ENCODE peak calls at places on chromosome 7, in seven cellular contexts. One of them, this sample, is unnamed.

GRCh38 chr7:2956076-2956475 is 87.6 kb downstream of the CARD11 start:
- DNase-seq in lower lobe of right lung: no peak
- DNase-seq in progenitor cell of endocrine pancreas: no peak
- DNase-seq in LNCaP clone FGC: no peak
- DNase-seq in MCF 10A: no peak
- DNase-seq in PC-3: no peak
- DNase-seq in DND-41: no peak
- DNase-seq in this sample: no peak

GRCh38 chr7:121026577-121027111 is 38.1 kb downstream of the CPED1 start:
- DNase-seq in PC-3: no peak
- DNase-seq in MCF 10A: no peak
- DNase-seq in lower lobe of right lung: no peak
- DNase-seq in progenitor cell of endocrine pancreas: no peak
- DNase-seq in DND-41: no peak
- DNase-seq in LNCaP clone FGC: no peak
- DNase-seq in this sample: no peak

GRCh38 chr7:138679793-138680192 is 21.4 kb downstream of the SVOPL start:
- DNase-seq in lower lobe of right lung: no peak
- DNase-seq in PC-3: no peak
- DNase-seq in DND-41: no peak
- DNase-seq in MCF 10A: no peak
- DNase-seq in LNCaP clone FGC: no peak
- DNase-seq in progenitor cell of endocrine pancreas: no peak
- DNase-seq in this sample: no peak

GRCh38 chr7:151448261-151449252 is 8.6 kb upstream of the CRYGN start:
- DNase-seq in lower lobe of right lung: peak
- DNase-seq in DND-41: peak
- DNase-seq in progenitor cell of endocrine pancreas: peak
- DNase-seq in MCF 10A: peak
- DNase-seq in LNCaP clone FGC: no peak
- DNase-seq in PC-3: peak
- DNase-seq in this sample: peak

GRCh38 chr7:29113384-29114102 is 32.8 kb downstream of the CPVL start:
- DNase-seq in progenitor cell of endocrine pancreas: no peak
- DNase-seq in PC-3: peak
- DNase-seq in MCF 10A: peak
- DNase-seq in lower lobe of right lung: no peak
- DNase-seq in LNCaP clone FGC: no peak
- DNase-seq in DND-41: peak
- DNase-seq in this sample: peak

GRCh38 chr7:3194501-3195141 is 106.4 kb upstream of the SDK1 start:
- DNase-seq in DND-41: no peak
- DNase-seq in LNCaP clone FGC: no peak
- DNase-seq in progenitor cell of endocrine pancreas: peak
- DNase-seq in MCF 10A: peak
- DNase-seq in PC-3: peak
- DNase-seq in lower lobe of right lung: peak
- DNase-seq in this sample: peak

GRCh38 chr7:46229409-46229808 is 308.3 kb upstream of the IGFBP3 start:
- DNase-seq in progenitor cell of endocrine pancreas: no peak
- DNase-seq in lower lobe of right lung: no peak
- DNase-seq in PC-3: peak
- DNase-seq in MCF 10A: peak
- DNase-seq in DND-41: no peak
- DNase-seq in LNCaP clone FGC: no peak
- DNase-seq in this sample: peak

GRCh38 chr7:139387594-139387993 is 27.9 kb downstream of the LUC7L2 start:
- DNase-seq in PC-3: no peak
- DNase-seq in lower lobe of right lung: no peak
- DNase-seq in progenitor cell of endocrine pancreas: no peak
- DNase-seq in DND-41: no peak
- DNase-seq in MCF 10A: no peak
- DNase-seq in LNCaP clone FGC: no peak
- DNase-seq in this sample: no peak

GRCh38 chr7:23260371-23260770 is 13.8 kb downstream of the GPNMB start:
- DNase-seq in progenitor cell of endocrine pancreas: no peak
- DNase-seq in LNCaP clone FGC: no peak
- DNase-seq in MCF 10A: no peak
- DNase-seq in DND-41: no peak
- DNase-seq in lower lobe of right lung: no peak
- DNase-seq in PC-3: no peak
- DNase-seq in this sample: no peak

GRCh38 chr7:24734306-24734705 is 23.0 kb downstream of the GSDME start:
- DNase-seq in DND-41: no peak
- DNase-seq in PC-3: no peak
- DNase-seq in lower lobe of right lung: no peak
- DNase-seq in MCF 10A: no peak
- DNase-seq in progenitor cell of endocrine pancreas: no peak
- DNase-seq in LNCaP clone FGC: no peak
- DNase-seq in this sample: no peak

GRCh38 chr7:100378114-100378760 is 5.0 kb downstream of the PILRA start:
- DNase-seq in progenitor cell of endocrine pancreas: no peak
- DNase-seq in PC-3: no peak
- DNase-seq in DND-41: no peak
- DNase-seq in LNCaP clone FGC: peak
- DNase-seq in lower lobe of right lung: no peak
- DNase-seq in MCF 10A: no peak
- DNase-seq in this sample: no peak

GRCh38 chr7:104207348-104207730 is 474 bp downstream of the ORC5 start:
- DNase-seq in DND-41: no peak
- DNase-seq in PC-3: peak
- DNase-seq in MCF 10A: peak
- DNase-seq in LNCaP clone FGC: no peak
- DNase-seq in progenitor cell of endocrine pancreas: no peak
- DNase-seq in lower lobe of right lung: no peak
- DNase-seq in this sample: peak

GRCh38 chr7:143199040-143199439 is 15.8 kb downstream of the TAS2R39 start:
- DNase-seq in PC-3: no peak
- DNase-seq in LNCaP clone FGC: no peak
- DNase-seq in MCF 10A: no peak
- DNase-seq in progenitor cell of endocrine pancreas: no peak
- DNase-seq in DND-41: no peak
- DNase-seq in lower lobe of right lung: no peak
- DNase-seq in this sample: no peak

GRCh38 chr7:1753563-1753867 is 83.4 kb downstream of the ELFN1 start:
- DNase-seq in PC-3: no peak
- DNase-seq in DND-41: no peak
- DNase-seq in lower lobe of right lung: no peak
- DNase-seq in LNCaP clone FGC: no peak
- DNase-seq in progenitor cell of endocrine pancreas: no peak
- DNase-seq in MCF 10A: no peak
- DNase-seq in this sample: no peak

GRCh38 chr7:103573479-103574058 is 127.6 kb upstream of the SLC26A5 start:
- DNase-seq in progenitor cell of endocrine pancreas: no peak
- DNase-seq in LNCaP clone FGC: peak
- DNase-seq in DND-41: no peak
- DNase-seq in MCF 10A: peak
- DNase-seq in lower lobe of right lung: no peak
- DNase-seq in PC-3: peak
- DNase-seq in this sample: peak

GRCh38 chr7:81769891-81770818 is at the start of gene HGF:
- DNase-seq in PC-3: peak
- DNase-seq in MCF 10A: no peak
- DNase-seq in lower lobe of right lung: peak
- DNase-seq in DND-41: no peak
- DNase-seq in progenitor cell of endocrine pancreas: no peak
- DNase-seq in LNCaP clone FGC: no peak
- DNase-seq in this sample: no peak

GRCh38 chr7:9029671-9030070 is 596.3 kb downstream of the NXPH1 start:
- DNase-seq in progenitor cell of endocrine pancreas: no peak
- DNase-seq in PC-3: peak
- DNase-seq in MCF 10A: peak
- DNase-seq in lower lobe of right lung: no peak
- DNase-seq in DND-41: no peak
- DNase-seq in LNCaP clone FGC: no peak
- DNase-seq in this sample: peak

GRCh38 chr7:29723599-29723998 is 82.7 kb upstream of the WIPF3 start:
- DNase-seq in LNCaP clone FGC: no peak
- DNase-seq in lower lobe of right lung: no peak
- DNase-seq in progenitor cell of endocrine pancreas: no peak
- DNase-seq in MCF 10A: peak
- DNase-seq in PC-3: peak
- DNase-seq in DND-41: no peak
- DNase-seq in this sample: peak

GRCh38 chr7:104901239-104901638 is 112.8 kb upstream of the KMT2E start:
- DNase-seq in lower lobe of right lung: no peak
- DNase-seq in MCF 10A: no peak
- DNase-seq in DND-41: no peak
- DNase-seq in progenitor cell of endocrine pancreas: no peak
- DNase-seq in LNCaP clone FGC: no peak
- DNase-seq in PC-3: no peak
- DNase-seq in this sample: no peak

GRCh38 chr7:47049234-47049774 is 532.6 kb downstream of the TNS3 start:
- DNase-seq in LNCaP clone FGC: no peak
- DNase-seq in MCF 10A: no peak
- DNase-seq in DND-41: no peak
- DNase-seq in PC-3: no peak
- DNase-seq in lower lobe of right lung: no peak
- DNase-seq in progenitor cell of endocrine pancreas: no peak
- DNase-seq in this sample: no peak

GRCh38 chr7:98073047-98073446 is 33.6 kb upstream of the LMTK2 start:
- DNase-seq in progenitor cell of endocrine pancreas: no peak
- DNase-seq in MCF 10A: no peak
- DNase-seq in DND-41: no peak
- DNase-seq in lower lobe of right lung: no peak
- DNase-seq in LNCaP clone FGC: no peak
- DNase-seq in PC-3: no peak
- DNase-seq in this sample: no peak

GRCh38 chr7:46352335-46352954 is 431.4 kb upstream of the IGFBP3 start:
- DNase-seq in lower lobe of right lung: no peak
- DNase-seq in MCF 10A: peak
- DNase-seq in LNCaP clone FGC: peak
- DNase-seq in DND-41: peak
- DNase-seq in PC-3: peak
- DNase-seq in progenitor cell of endocrine pancreas: peak
- DNase-seq in this sample: peak

GRCh38 chr7:77235280-77235679 is 35.7 kb upstream of the FGL2 start:
- DNase-seq in progenitor cell of endocrine pancreas: no peak
- DNase-seq in lower lobe of right lung: no peak
- DNase-seq in DND-41: no peak
- DNase-seq in MCF 10A: no peak
- DNase-seq in LNCaP clone FGC: no peak
- DNase-seq in PC-3: no peak
- DNase-seq in this sample: peak

GRCh38 chr7:90224204-90224603 is 12.7 kb downstream of the STEAP2 start:
- DNase-seq in DND-41: no peak
- DNase-seq in MCF 10A: no peak
- DNase-seq in progenitor cell of endocrine pancreas: no peak
- DNase-seq in PC-3: no peak
- DNase-seq in lower lobe of right lung: no peak
- DNase-seq in LNCaP clone FGC: no peak
- DNase-seq in this sample: no peak

GRCh38 chr7:5093948-5094347 is 48.3 kb downstream of the RBAK start:
- DNase-seq in LNCaP clone FGC: no peak
- DNase-seq in DND-41: no peak
- DNase-seq in MCF 10A: no peak
- DNase-seq in progenitor cell of endocrine pancreas: no peak
- DNase-seq in PC-3: no peak
- DNase-seq in lower lobe of right lung: no peak
- DNase-seq in this sample: no peak

GRCh38 chr7:105776986-105777910 is 99.2 kb downstream of the ATXN7L1 start:
- DNase-seq in PC-3: peak
- DNase-seq in LNCaP clone FGC: peak
- DNase-seq in progenitor cell of endocrine pancreas: no peak
- DNase-seq in MCF 10A: peak
- DNase-seq in lower lobe of right lung: no peak
- DNase-seq in DND-41: no peak
- DNase-seq in this sample: peak

GRCh38 chr7:42691030-42691639 is 220.7 kb downstream of the C7orf25 start:
- DNase-seq in DND-41: peak
- DNase-seq in LNCaP clone FGC: peak
- DNase-seq in MCF 10A: peak
- DNase-seq in progenitor cell of endocrine pancreas: no peak
- DNase-seq in PC-3: peak
- DNase-seq in lower lobe of right lung: no peak
- DNase-seq in this sample: peak

DNA sequence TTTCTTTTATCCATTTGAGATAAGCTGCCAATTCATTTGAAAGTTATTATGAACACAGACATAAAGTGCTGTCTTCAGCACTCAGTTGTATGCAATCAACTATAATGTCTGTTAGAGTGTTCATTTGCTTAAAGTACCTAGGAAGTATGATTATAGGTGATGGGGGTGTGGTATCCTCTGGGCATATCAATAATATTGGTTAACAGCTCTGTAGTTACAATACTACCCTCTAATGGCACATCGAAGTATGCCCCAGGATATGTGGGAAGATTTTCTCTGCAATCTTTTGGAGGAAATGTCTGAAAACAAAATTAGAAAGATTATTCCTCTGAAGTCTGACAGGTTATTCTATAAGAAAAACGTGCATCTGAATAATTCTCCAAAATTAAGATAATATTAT is 429.7 kb downstream of the ARL4A start:
- DNase-seq in DND-41: no peak
- DNase-seq in lower lobe of right lung: no peak
- DNase-seq in LNCaP clone FGC: no peak
- DNase-seq in progenitor cell of endocrine pancreas: no peak
- DNase-seq in MCF 10A: peak
- DNase-seq in PC-3: peak
- DNase-seq in this sample: peak
- TF ChIP-seq CTCF in DND-41: no peak
- TF ChIP-seq CTCF in lower lobe of right lung: no peak
- TF ChIP-seq CTCF in LNCaP clone FGC: peak
- TF ChIP-seq CTCF in progenitor cell of endocrine pancreas: peak
- TF ChIP-seq CTCF in MCF 10A: peak
- TF ChIP-seq CTCF in PC-3: peak
- TF ChIP-seq CTCF in this sample: peak

GRCh38 chr7:134357486-134357885 is 40.8 kb upstream of the SLC35B4 start:
- DNase-seq in progenitor cell of endocrine pancreas: no peak
- DNase-seq in LNCaP clone FGC: no peak
- DNase-seq in DND-41: no peak
- DNase-seq in lower lobe of right lung: no peak
- DNase-seq in PC-3: no peak
- DNase-seq in MCF 10A: no peak
- DNase-seq in this sample: no peak
- TF ChIP-seq CTCF in progenitor cell of endocrine pancreas: peak
- TF ChIP-seq CTCF in LNCaP clone FGC: no peak
- TF ChIP-seq CTCF in DND-41: peak
- TF ChIP-seq CTCF in lower lobe of right lung: no peak
- TF ChIP-seq CTCF in PC-3: peak
- TF ChIP-seq CTCF in MCF 10A: no peak
- TF ChIP-seq CTCF in this sample: no peak

GRCh38 chr7:154789404-154789803 is 213.5 kb downstream of the PAXIP1 start:
- DNase-seq in lower lobe of right lung: no peak
- DNase-seq in MCF 10A: no peak
- DNase-seq in PC-3: peak
- DNase-seq in progenitor cell of endocrine pancreas: no peak
- DNase-seq in DND-41: peak
- DNase-seq in LNCaP clone FGC: no peak
- DNase-seq in this sample: no peak
- TF ChIP-seq CTCF in lower lobe of right lung: no peak
- TF ChIP-seq CTCF in MCF 10A: no peak
- TF ChIP-seq CTCF in PC-3: peak
- TF ChIP-seq CTCF in progenitor cell of endocrine pancreas: peak
- TF ChIP-seq CTCF in DND-41: peak
- TF ChIP-seq CTCF in LNCaP clone FGC: peak
- TF ChIP-seq CTCF in this sample: no peak

DNA sequence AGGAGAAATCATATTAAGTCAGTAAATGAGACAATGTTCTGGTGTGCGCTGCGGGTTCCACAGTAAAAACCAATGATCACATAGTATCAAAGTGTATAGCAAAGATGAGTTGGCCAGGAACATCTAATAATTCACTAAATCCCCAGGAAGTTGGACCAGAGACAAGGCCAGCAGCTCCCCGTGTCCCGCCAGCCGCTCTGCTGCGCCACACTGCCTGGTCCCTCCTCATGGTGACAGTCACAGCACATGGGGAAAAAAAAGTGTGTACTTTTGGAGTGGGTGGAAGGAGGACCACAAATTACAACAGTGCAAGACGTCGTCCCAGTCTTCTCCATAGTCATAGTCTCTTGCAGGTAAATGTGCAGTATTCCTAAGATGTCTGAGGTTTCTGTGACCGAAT is 239.0 kb upstream of the RNF32 start:
- DNase-seq in progenitor cell of endocrine pancreas: no peak
- DNase-seq in DND-41: no peak
- DNase-seq in LNCaP clone FGC: no peak
- DNase-seq in MCF 10A: no peak
- DNase-seq in PC-3: no peak
- DNase-seq in lower lobe of right lung: no peak
- DNase-seq in this sample: no peak
- TF ChIP-seq CTCF in progenitor cell of endocrine pancreas: no peak
- TF ChIP-seq CTCF in DND-41: no peak
- TF ChIP-seq CTCF in LNCaP clone FGC: peak
- TF ChIP-seq CTCF in MCF 10A: no peak
- TF ChIP-seq CTCF in PC-3: no peak
- TF ChIP-seq CTCF in lower lobe of right lung: no peak
- TF ChIP-seq CTCF in this sample: no peak

This sample was measured in epithelial cell of esophagus.